ENCODE peak calls at places on chromosomes 5 and 9, in five cellular contexts. B is GM23338, L is SK-N-SH, G is breast epithelium, N is upper lobe of left lung. Y is an unnamed sample.

GRCh38 chr5:164332349-164333196 is 827.2 kb downstream of the MAT2B start:
- DNase-seq in N (no peak), B (no peak), G (no peak), L (no peak), Y (no peak)

GRCh38 chr9:127586537-127586936 is 25.5 kb upstream of the STXBP1 start:
- DNase-seq in B (peak), L (peak), G (peak), N (peak), Y (peak)

GRCh38 chr5:145189786-145190185 is 645.4 kb downstream of the PRELID2 start:
- DNase-seq in N (no peak), B (no peak), L (no peak), G (no peak), Y (no peak)

GRCh38 chr9:70110194-70111041 is 66.8 kb downstream of the MAMDC2 start:
- DNase-seq in B (no peak), L (no peak), N (no peak), G (no peak), Y (no peak)

GRCh38 chr9:13429271-13429670 is 149.8 kb upstream of the MPDZ start:
- DNase-seq in N (no peak), L (no peak), B (no peak), G (no peak), Y (no peak)

GRCh38 chr5:8908055-8908683 is 637.7 kb downstream of the SEMA5A start:
- DNase-seq in G (no peak), L (peak), N (no peak), B (peak), Y (no peak)

GRCh38 chr9:78047106-78047505 is 15.5 kb upstream of the GNAQ start:
- DNase-seq in L (no peak), B (no peak), N (no peak), G (no peak), Y (no peak)

GRCh38 chr5:76819851-76820280 is 1.0 kb downstream of the F2RL1 start:
- DNase-seq in B (peak), L (no peak), G (no peak), N (peak), Y (peak)

GRCh38 chr5:132258102-132259060 is 885 bp downstream of the PDLIM4 start:
- DNase-seq in B (no peak), L (peak), N (no peak), G (no peak), Y (peak)

GRCh38 chr5:68924490-68925145 is 169.2 kb upstream of the SLC30A5 start:
- DNase-seq in N (no peak), L (no peak), G (no peak), B (no peak), Y (no peak)

GRCh38 chr5:59799668-59800374 is 93.7 kb downstream of the PDE4D start:
- DNase-seq in L (peak), N (no peak), G (no peak), B (peak), Y (no peak)

GRCh38 chr9:76580188-76580587 is 121.2 kb downstream of the GCNT1 start:
- DNase-seq in B (no peak), G (no peak), L (no peak), N (no peak), Y (no peak)

GRCh38 chr5:137564475-137564961 is 65.4 kb upstream of the SPOCK1 start:
- DNase-seq in L (no peak), B (no peak), N (no peak), G (no peak), Y (no peak)

GRCh38 chr5:168479166-168479565 is 7.1 kb upstream of the RARS1 start:
- DNase-seq in B (no peak), L (no peak), N (no peak), G (no peak), Y (no peak)

GRCh38 chr5:6631441-6631840 is 1.4 kb downstream of the NSUN2 start:
- DNase-seq in N (no peak), G (no peak), B (no peak), L (no peak), Y (no peak)

GRCh38 chr9:16729656-16730055 is 140.8 kb downstream of the BNC2 start:
- DNase-seq in G (no peak), B (no peak), L (no peak), N (no peak), Y (no peak)

GRCh38 chr5:16410338-16410737 is 55.3 kb downstream of the ZNF622 start:
- DNase-seq in L (no peak), B (no peak), N (no peak), G (no peak), Y (no peak)

GRCh38 chr5:56587381-56588124 is 227.8 kb upstream of the MAP3K1 start:
- DNase-seq in B (no peak), L (no peak), N (no peak), G (no peak), Y (no peak)

GRCh38 chr5:138725153-138725884 is 27.9 kb upstream of the CTNNA1 start:
- DNase-seq in G (peak), L (peak), B (peak), N (no peak), Y (no peak)

GRCh38 chr5:26236936-26237335 is 801.5 kb downstream of the CDH9 start:
- DNase-seq in B (no peak), G (no peak), L (no peak), N (peak), Y (no peak)

GRCh38 chr5:83937837-83938236 is 217.2 kb upstream of the HAPLN1 start:
- DNase-seq in G (no peak), N (no peak), L (no peak), B (no peak), Y (no peak)

GRCh38 chr5:53542917-53543316 is 17.5 kb upstream of the NDUFS4 start:
- DNase-seq in L (no peak), B (no peak), G (no peak), N (no peak), Y (no peak)

GRCh38 chr5:9343146-9343850 is 202.6 kb downstream of the SEMA5A start:
- DNase-seq in N (no peak), B (no peak), G (no peak), L (no peak), Y (no peak)

GRCh38 chr9:3977388-3977787 is 322.5 kb downstream of the GLIS3 start:
- DNase-seq in N (no peak), L (no peak), G (no peak), B (no peak), Y (no peak)

GRCh38 chr5:19767987-19768386 is 220.0 kb downstream of the CDH18 start:
- DNase-seq in B (peak), N (no peak), G (no peak), L (no peak), Y (no peak)

GRCh38 chr9:97889941-97890557 is 32.3 kb downstream of the TRMO start:
- DNase-seq in G (no peak), N (no peak), B (peak), L (peak), Y (peak)

GRCh38 chr5:14349029-14349428 is 205.9 kb downstream of the TRIO start:
- DNase-seq in L (no peak), B (no peak), N (no peak), G (no peak), Y (no peak)

GRCh38 chr5:159581502-159582249 is 251.4 kb upstream of the IL12B start:
- DNase-seq in N (no peak), B (peak), G (no peak), L (no peak), Y (no peak)

GRCh38 chr5:148910686-148911361 is 84.4 kb downstream of the ADRB2 start:
- DNase-seq in G (no peak), L (no peak), N (peak), B (no peak), Y (peak)
- TF ChIP-seq POLR2AphosphoS5 in G (no peak), L (no peak), N (peak), B (no peak), Y (peak)

GRCh38 chr9:102966999-102967398 is 28.1 kb upstream of the CYLC2 start:
- DNase-seq in N (peak), G (no peak), B (no peak), L (no peak), Y (peak)
- H3K27ac ChIP-seq in N (no peak), G (no peak), B (no peak), L (no peak), Y (no peak)

GRCh38 chr5:180159756-180160155 is 49.3 kb downstream of the RASGEF1C start:
- DNase-seq in L (no peak), N (no peak), G (peak), B (no peak), Y (no peak)

GRCh38 chr5:180161420-180162303 is 47.3 kb downstream of the RASGEF1C start:
- DNase-seq in G (peak), B (peak), L (peak), N (peak), Y (no peak)

GRCh38 chr5:180160215-180160614 is 48.8 kb downstream of the RASGEF1C start:
- DNase-seq in L (no peak), B (no peak), N (no peak), G (peak), Y (no peak)

GRCh38 chr5:180162304-180162661 is 46.7 kb downstream of the RASGEF1C start:
- DNase-seq in L (no peak), G (peak), B (no peak), N (no peak), Y (no peak)

GRCh38 chr5:180160822-180161221 is 48.2 kb downstream of the RASGEF1C start:
- DNase-seq in G (peak), N (no peak), B (no peak), L (no peak), Y (no peak)
- TF ChIP-seq POLR2AphosphoS5 in G (no peak), N (no peak), B (no peak), L (no peak), Y (no peak)

DNA sequence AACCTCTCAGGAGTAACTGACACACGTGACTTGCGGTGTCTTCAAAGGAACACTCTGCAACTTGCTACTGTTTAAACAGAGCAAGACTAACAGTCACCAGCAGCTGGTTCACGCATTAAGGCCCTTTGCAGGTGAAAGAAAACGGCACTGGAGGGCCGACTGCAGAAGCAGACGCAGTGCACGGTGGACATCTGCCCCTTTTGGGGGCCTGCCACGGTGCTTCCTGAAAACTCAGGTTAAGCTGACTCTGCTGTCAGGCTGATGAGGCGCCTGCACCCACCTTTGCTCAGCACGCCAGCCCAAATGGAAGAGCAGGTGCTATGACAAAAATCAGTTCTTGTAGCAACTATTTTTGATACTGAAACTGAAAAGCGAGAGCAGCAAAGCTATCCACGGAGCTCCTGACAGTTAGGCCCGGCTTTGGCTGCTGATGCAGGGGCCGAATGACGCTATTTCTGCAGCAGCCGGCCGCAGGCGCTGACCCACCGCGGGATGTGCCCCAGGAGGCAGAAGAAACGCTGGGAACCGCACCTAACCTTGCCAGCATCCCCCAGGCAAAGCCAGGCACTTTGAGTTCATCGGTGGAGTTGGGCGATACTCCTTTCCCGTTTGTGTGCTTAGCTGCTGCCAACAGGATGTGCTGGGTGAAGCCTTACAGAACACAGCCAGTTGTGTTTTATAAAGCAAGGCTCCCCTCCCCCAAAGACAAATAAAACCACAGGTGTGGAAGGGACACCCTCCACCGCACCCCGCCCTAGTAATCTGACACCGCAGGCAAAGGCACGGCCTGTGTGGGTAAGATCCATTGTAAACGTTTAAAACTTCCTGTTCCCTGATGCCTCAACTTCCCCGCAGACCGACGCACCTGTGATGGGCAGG is 21.1 kb upstream of the TERT start:
- DNase-seq in B (peak), L (no peak), G (peak), N (peak), Y (peak)
- H3K27ac ChIP-seq in B (peak), L (no peak), G (peak), N (peak), Y (peak)

DNA sequence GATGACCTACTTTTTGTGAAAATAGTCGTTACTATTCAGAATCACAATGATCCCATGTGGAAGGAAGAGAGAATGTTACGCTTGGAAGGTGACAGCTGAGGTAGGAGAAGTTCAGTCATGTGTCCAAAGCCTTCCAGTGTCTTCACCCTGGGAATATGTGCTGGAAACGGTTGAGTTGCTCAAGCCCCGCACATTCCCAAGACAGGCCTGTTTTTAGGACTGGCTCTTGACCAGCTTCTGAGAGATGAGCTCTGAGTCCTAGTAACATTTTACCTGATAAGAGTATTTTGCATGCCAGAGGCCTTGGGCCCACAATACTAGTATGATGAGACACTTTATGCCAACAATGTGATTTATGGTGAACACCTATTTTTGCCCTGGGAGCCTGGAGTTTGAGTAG is 101.7 kb downstream of the LMNB1 start:
- DNase-seq in G (no peak), N (no peak), L (no peak), B (no peak), Y (no peak)
- TF ChIP-seq POLR2AphosphoS5 in G (no peak), N (no peak), L (no peak), B (no peak), Y (no peak)

GRCh38 chr9:126341461-126341860 is 14.8 kb downstream of the MVB12B start:
- DNase-seq in L (no peak), G (no peak), N (no peak), B (no peak), Y (no peak)
- H3K27ac ChIP-seq in L (no peak), G (no peak), N (no peak), B (no peak), Y (no peak)

DNA sequence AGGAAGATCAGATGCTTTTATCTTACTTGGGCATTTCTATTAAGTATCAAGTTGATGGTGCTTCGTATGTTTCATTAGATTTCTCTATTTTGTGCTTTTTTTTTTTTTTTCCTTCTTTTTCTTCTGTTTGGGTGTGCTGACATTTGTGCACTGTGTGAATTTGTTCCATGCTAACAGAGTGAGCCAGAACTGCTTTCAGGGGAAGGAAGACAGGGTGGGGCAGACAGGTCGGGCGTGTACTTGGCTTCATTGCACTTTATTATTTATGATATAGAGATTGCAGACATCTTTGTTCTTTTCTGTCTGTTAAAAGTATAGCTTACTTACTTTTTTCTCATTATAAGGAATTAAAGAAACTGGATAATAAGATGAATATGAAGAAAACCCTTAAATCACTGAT is 112.2 kb downstream of the FGF18 start:
- DNase-seq in N (no peak), L (no peak), B (no peak), G (no peak), Y (no peak)
- TF ChIP-seq POLR2AphosphoS5 in N (no peak), L (no peak), B (no peak), G (no peak), Y (no peak)

DNA sequence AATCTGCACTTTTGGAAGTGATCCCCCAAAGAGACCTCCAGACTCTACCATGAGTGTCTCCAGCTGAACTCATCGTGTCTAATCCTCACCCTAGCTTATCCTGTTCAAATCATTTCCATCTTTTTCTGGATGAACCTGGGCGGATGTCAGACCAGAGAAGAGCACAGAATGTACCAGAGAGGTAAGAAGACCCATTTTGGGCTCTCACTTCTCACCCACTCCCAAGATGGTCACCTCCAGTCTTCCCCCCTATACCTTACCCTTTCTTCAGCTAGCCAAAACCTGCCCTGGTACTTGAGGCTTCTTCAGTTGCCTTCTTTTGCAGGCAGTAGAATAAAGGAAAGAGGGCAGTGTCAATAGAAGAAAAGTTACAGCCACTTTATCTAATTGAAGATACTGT is 27.9 kb upstream of the ANXA2R start:
- DNase-seq in L (no peak), B (no peak), N (no peak), G (no peak), Y (no peak)
- H3K27ac ChIP-seq in L (peak), B (no peak), N (no peak), G (peak), Y (peak)

GRCh38 chr5:80172067-80172690 is 83.7 kb downstream of the SERINC5 start:
- DNase-seq in G (no peak), B (no peak), L (no peak), N (no peak), Y (no peak)

GRCh38 chr5:80174790-80175189 is 81.1 kb downstream of the SERINC5 start:
- DNase-seq in L (no peak), N (no peak), G (no peak), B (no peak), Y (no peak)

GRCh38 chr5:80177236-80177635 is 78.6 kb downstream of the SERINC5 start:
- DNase-seq in B (no peak), N (no peak), L (no peak), G (no peak), Y (no peak)

GRCh38 chr5:80170117-80170535 is 85.7 kb downstream of the SERINC5 start:
- DNase-seq in N (no peak), B (no peak), L (no peak), G (no peak), Y (no peak)

GRCh38 chr5:80175337-80175736 is 80.5 kb downstream of the SERINC5 start:
- DNase-seq in G (no peak), L (no peak), B (no peak), N (no peak), Y (no peak)
- TF ChIP-seq POLR2AphosphoS5 in G (no peak), L (no peak), B (no peak), N (no peak), Y (no peak)

Y was measured in spleen.